ENCODE peak calls at places on chromosomes 7 and 10, in six cellular contexts. One of them, this sample, is unnamed.

GRCh38 chr10:127123626-127124025 is 72.8 kb downstream of the INSYN2A start:
- DNase-seq in mesendoderm: no peak
- DNase-seq in H9: no peak
- DNase-seq in IMR-90: no peak
- DNase-seq in neuronal stem cell: no peak
- DNase-seq in H1: no peak
- DNase-seq in this sample: no peak

GRCh38 chr10:131690805-131691239 is 210.0 kb upstream of the PPP2R2D start:
- DNase-seq in mesendoderm: no peak
- DNase-seq in H9: no peak
- DNase-seq in IMR-90: no peak
- DNase-seq in neuronal stem cell: no peak
- DNase-seq in H1: no peak
- DNase-seq in this sample: no peak

GRCh38 chr10:104441601-104442000 is 88.0 kb downstream of the CFAP58 start:
- DNase-seq in mesendoderm: peak; percentile 46
- DNase-seq in H9: no peak
- DNase-seq in IMR-90: peak; percentile 93
- DNase-seq in neuronal stem cell: no peak
- DNase-seq in H1: no peak
- DNase-seq in this sample: no peak

GRCh38 chr10:128018236-128018635 is 108.0 kb downstream of the MKI67 start:
- DNase-seq in mesendoderm: no peak
- DNase-seq in H9: no peak
- DNase-seq in IMR-90: peak; percentile 18
- DNase-seq in neuronal stem cell: no peak
- DNase-seq in H1: no peak
- DNase-seq in this sample: no peak

GRCh38 chr10:56633876-56634452 is 272.9 kb upstream of the ZWINT start:
- DNase-seq in mesendoderm: no peak
- DNase-seq in H9: no peak
- DNase-seq in IMR-90: no peak
- DNase-seq in neuronal stem cell: no peak
- DNase-seq in H1: no peak
- DNase-seq in this sample: no peak

GRCh38 chr7:525740-526139 is 6.1 kb upstream of the PDGFA start:
- DNase-seq in mesendoderm: no peak
- DNase-seq in H9: no peak
- DNase-seq in IMR-90: no peak
- DNase-seq in neuronal stem cell: no peak
- DNase-seq in H1: no peak
- DNase-seq in this sample: no peak

GRCh38 chr7:80732635-80733034 is 94.2 kb downstream of the CD36 start:
- DNase-seq in mesendoderm: no peak
- DNase-seq in H9: no peak
- DNase-seq in IMR-90: no peak
- DNase-seq in neuronal stem cell: no peak
- DNase-seq in H1: peak; percentile 47
- DNase-seq in this sample: no peak

GRCh38 chr10:35007858-35008301 is 82.3 kb downstream of the CUL2 start:
- DNase-seq in mesendoderm: peak; percentile 84
- DNase-seq in H9: no peak
- DNase-seq in IMR-90: peak; percentile 20
- DNase-seq in neuronal stem cell: no peak
- DNase-seq in H1: no peak
- DNase-seq in this sample: peak; percentile 33

GRCh38 chr10:79377557-79378382 is 30.5 kb downstream of the PPIF start:
- DNase-seq in mesendoderm: no peak
- DNase-seq in H9: peak; percentile 20
- DNase-seq in IMR-90: no peak
- DNase-seq in neuronal stem cell: no peak
- DNase-seq in H1: no peak
- DNase-seq in this sample: no peak

GRCh38 chr10:15461353-15462108 is 90.4 kb upstream of the FAM171A1 start:
- DNase-seq in mesendoderm: no peak
- DNase-seq in H9: no peak
- DNase-seq in IMR-90: peak; percentile 27
- DNase-seq in neuronal stem cell: no peak
- DNase-seq in H1: no peak
- DNase-seq in this sample: peak; percentile 83

GRCh38 chr10:128522551-128523289 is 396.5 kb upstream of the MKI67 start:
- DNase-seq in mesendoderm: no peak
- DNase-seq in H9: no peak
- DNase-seq in IMR-90: no peak
- DNase-seq in neuronal stem cell: no peak
- DNase-seq in H1: no peak
- DNase-seq in this sample: peak; percentile 9

GRCh38 chr7:538764-539685 is 19.4 kb upstream of the PDGFA start:
- DNase-seq in mesendoderm: peak; percentile 29
- DNase-seq in H9: no peak
- DNase-seq in IMR-90: no peak
- DNase-seq in neuronal stem cell: no peak
- DNase-seq in H1: no peak
- DNase-seq in this sample: no peak

GRCh38 chr10:72335394-72336258 is 19.1 kb downstream of the DNAJB12 start:
- DNase-seq in mesendoderm: no peak
- DNase-seq in H9: no peak
- DNase-seq in IMR-90: no peak
- DNase-seq in neuronal stem cell: no peak
- DNase-seq in H1: no peak
- DNase-seq in this sample: no peak

GRCh38 chr10:123621492-123621891 is 44.7 kb upstream of the GPR26 start:
- DNase-seq in mesendoderm: no peak
- DNase-seq in H9: no peak
- DNase-seq in IMR-90: no peak
- DNase-seq in neuronal stem cell: no peak
- DNase-seq in H1: no peak
- DNase-seq in this sample: no peak

GRCh38 chr7:163971-164881 is 28.1 kb upstream of the FAM20C start:
- DNase-seq in mesendoderm: no peak
- DNase-seq in H9: no peak
- DNase-seq in IMR-90: no peak
- DNase-seq in neuronal stem cell: no peak
- DNase-seq in H1: no peak
- DNase-seq in this sample: no peak

GRCh38 chr10:22325272-22325947 is 4.5 kb downstream of the BMI1 start:
- DNase-seq in mesendoderm: peak; percentile 88
- DNase-seq in H9: peak; percentile 86
- DNase-seq in IMR-90: peak; percentile 58
- DNase-seq in neuronal stem cell: peak; percentile 82
- DNase-seq in H1: peak; percentile 88
- DNase-seq in this sample: peak; percentile 75

GRCh38 chr10:3961082-3961481 is 176.1 kb upstream of the KLF6 start:
- DNase-seq in mesendoderm: peak; percentile 32
- DNase-seq in H9: no peak
- DNase-seq in IMR-90: no peak
- DNase-seq in neuronal stem cell: no peak
- DNase-seq in H1: no peak
- DNase-seq in this sample: no peak

GRCh38 chr10:27564381-27564780 is 60.3 kb downstream of the RAB18 start:
- DNase-seq in mesendoderm: no peak
- DNase-seq in H9: no peak
- DNase-seq in IMR-90: no peak
- DNase-seq in neuronal stem cell: no peak
- DNase-seq in H1: no peak
- DNase-seq in this sample: no peak

GRCh38 chr10:118838364-118838763 is 83.6 kb upstream of the CACUL1 start:
- DNase-seq in mesendoderm: no peak
- DNase-seq in H9: no peak
- DNase-seq in IMR-90: no peak
- DNase-seq in neuronal stem cell: no peak
- DNase-seq in H1: no peak
- DNase-seq in this sample: no peak

GRCh38 chr7:36057375-36057774 is 95.7 kb upstream of the EEPD1 start:
- DNase-seq in mesendoderm: no peak
- DNase-seq in H9: no peak
- DNase-seq in IMR-90: no peak
- DNase-seq in neuronal stem cell: no peak
- DNase-seq in H1: no peak
- DNase-seq in this sample: no peak

GRCh38 chr10:10818082-10818481 is 199.6 kb upstream of the CELF2 start:
- DNase-seq in mesendoderm: no peak
- DNase-seq in H9: no peak
- DNase-seq in IMR-90: peak; percentile 66
- DNase-seq in neuronal stem cell: no peak
- DNase-seq in H1: no peak
- DNase-seq in this sample: no peak

GRCh38 chr10:30169342-30169741 is 110.0 kb upstream of the JCAD start:
- DNase-seq in mesendoderm: no peak
- DNase-seq in H9: no peak
- DNase-seq in IMR-90: no peak
- DNase-seq in neuronal stem cell: no peak
- DNase-seq in H1: no peak
- DNase-seq in this sample: no peak

GRCh38 chr7:34136698-34137097 is 231.4 kb downstream of the BMPER start:
- DNase-seq in mesendoderm: no peak
- DNase-seq in H9: no peak
- DNase-seq in IMR-90: no peak
- DNase-seq in neuronal stem cell: no peak
- DNase-seq in H1: no peak
- DNase-seq in this sample: no peak

GRCh38 chr7:18753972-18754610 is 258.5 kb downstream of the HDAC9 start:
- DNase-seq in mesendoderm: no peak
- DNase-seq in H9: no peak
- DNase-seq in IMR-90: peak; percentile 94
- DNase-seq in neuronal stem cell: no peak
- DNase-seq in H1: no peak
- DNase-seq in this sample: no peak

GRCh38 chr7:143938522-143939243 is 3.6 kb downstream of the OR2F2 start:
- DNase-seq in mesendoderm: peak; percentile 10
- DNase-seq in H9: no peak
- DNase-seq in IMR-90: no peak
- DNase-seq in neuronal stem cell: no peak
- DNase-seq in H1: no peak
- DNase-seq in this sample: no peak

GRCh38 chr10:129967579-129968019 is 3.5 kb upstream of the EBF3 start:
- DNase-seq in mesendoderm: no peak
- DNase-seq in H9: no peak
- DNase-seq in IMR-90: no peak
- DNase-seq in neuronal stem cell: no peak
- DNase-seq in H1: peak; percentile 54
- DNase-seq in this sample: no peak

DNA sequence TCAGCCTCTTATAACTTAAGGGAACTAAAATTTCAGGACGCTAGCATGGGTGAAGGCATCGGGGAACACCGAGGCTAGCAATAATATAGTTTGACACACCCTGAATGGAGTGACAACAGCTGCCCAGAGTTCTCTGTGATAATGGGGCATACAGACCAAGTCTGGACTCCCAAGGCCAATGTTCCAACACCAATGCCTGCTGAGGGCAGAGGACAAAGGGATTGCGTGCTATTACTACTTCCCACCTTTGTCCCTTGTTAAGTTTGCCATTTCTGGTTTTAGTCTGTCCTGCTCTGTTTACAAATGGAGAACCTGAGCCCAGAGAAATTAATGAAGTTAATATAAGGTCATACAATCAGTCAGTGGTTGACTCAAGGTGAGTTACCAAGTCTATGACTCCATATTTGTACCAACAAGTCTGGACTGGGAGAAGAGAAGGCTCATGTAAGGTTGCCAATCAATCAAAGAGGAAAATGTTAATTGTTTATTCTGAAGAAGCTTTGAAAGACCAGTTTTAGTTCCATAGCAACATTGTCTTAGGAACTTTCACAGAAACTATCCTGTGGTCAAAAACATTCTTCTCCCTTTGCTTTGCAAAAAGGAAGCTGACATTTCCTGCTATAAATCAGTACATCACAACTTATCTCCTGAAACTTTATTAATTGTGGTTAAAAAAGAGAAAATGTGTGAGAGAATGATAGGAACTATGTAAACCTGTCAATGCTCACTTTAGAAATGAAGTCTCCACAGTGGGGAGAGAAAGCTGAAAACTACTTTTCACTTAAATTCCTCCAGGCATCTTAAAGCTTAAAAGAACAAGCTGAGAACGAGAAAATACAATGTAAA is 74.5 kb downstream of the CCDC6 start:
- DNase-seq in mesendoderm: no peak
- DNase-seq in H9: no peak
- DNase-seq in IMR-90: no peak
- DNase-seq in neuronal stem cell: no peak
- DNase-seq in H1: no peak
- DNase-seq in this sample: no peak
- H2BK5ac ChIP-seq in mesendoderm: no peak overlapping the region
- H2BK5ac ChIP-seq in H9: no peak overlapping the region
- H2BK5ac ChIP-seq in IMR-90: no peak overlapping the region
- H2BK5ac ChIP-seq in neuronal stem cell: no peak overlapping the region
- H2BK5ac ChIP-seq in H1: no peak overlapping the region
- H2BK5ac ChIP-seq in this sample: no peak overlapping the region

GRCh38 chr10:16987129-16987670 is 142.4 kb downstream of the CUBN start:
- DNase-seq in mesendoderm: no peak
- DNase-seq in H9: no peak
- DNase-seq in IMR-90: peak; percentile 87
- DNase-seq in neuronal stem cell: no peak
- DNase-seq in H1: no peak
- DNase-seq in this sample: no peak
- H2BK5ac ChIP-seq in mesendoderm: no peak overlapping the region
- H2BK5ac ChIP-seq in H9: no peak overlapping the region
- H2BK5ac ChIP-seq in IMR-90: peak overlapping the region; percentile 99
- H2BK5ac ChIP-seq in neuronal stem cell: no peak overlapping the region
- H2BK5ac ChIP-seq in H1: no peak overlapping the region
- H2BK5ac ChIP-seq in this sample: no peak overlapping the region

GRCh38 chr7:149838224-149838991 is at the start of gene ZNF862:
- DNase-seq in mesendoderm: peak; percentile 99
- DNase-seq in H9: peak; percentile 99
- DNase-seq in IMR-90: peak; percentile 97
- DNase-seq in neuronal stem cell: peak; percentile 96
- DNase-seq in H1: peak; percentile 93
- DNase-seq in this sample: peak; percentile 99
- H2BK5ac ChIP-seq in mesendoderm: no peak within 1 kb of the TSS
- H2BK5ac ChIP-seq in H9: no peak within 1 kb of the TSS
- H2BK5ac ChIP-seq in IMR-90: peak within 1 kb of the TSS; percentile 74
- H2BK5ac ChIP-seq in neuronal stem cell: peak within 1 kb of the TSS; percentile 12
- H2BK5ac ChIP-seq in H1: no peak within 1 kb of the TSS
- H2BK5ac ChIP-seq in this sample: peak within 1 kb of the TSS; percentile 46

DNA sequence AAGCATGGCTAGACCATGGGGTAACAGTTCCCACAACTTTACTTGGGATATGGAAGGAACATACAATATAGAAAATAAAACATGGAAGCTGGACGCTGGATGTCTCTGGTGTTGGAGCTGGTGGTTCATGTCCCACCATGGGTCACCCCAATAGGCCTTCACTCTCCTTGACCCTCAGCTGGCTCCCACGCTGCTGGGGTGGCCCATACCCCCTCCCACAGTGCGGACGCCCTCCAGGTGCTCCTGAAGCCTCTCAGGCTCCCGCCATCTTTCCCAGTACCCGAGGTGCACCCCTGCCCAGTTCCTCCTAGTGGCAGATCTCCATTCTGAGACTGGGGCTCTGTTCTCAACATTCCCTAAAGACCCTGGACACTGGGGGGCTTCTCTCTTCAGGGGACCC is 5.8 kb upstream of the CPA1 start:
- DNase-seq in mesendoderm: no peak
- DNase-seq in H9: no peak
- DNase-seq in IMR-90: no peak
- DNase-seq in neuronal stem cell: no peak
- DNase-seq in H1: no peak
- DNase-seq in this sample: no peak
- H2BK5ac ChIP-seq in mesendoderm: no peak overlapping the region
- H2BK5ac ChIP-seq in H9: no peak overlapping the region
- H2BK5ac ChIP-seq in IMR-90: peak overlapping the region; percentile 97
- H2BK5ac ChIP-seq in neuronal stem cell: no peak overlapping the region
- H2BK5ac ChIP-seq in H1: peak overlapping the region; percentile 35
- H2BK5ac ChIP-seq in this sample: peak overlapping the region; percentile 100